ENCODE peak calls at places on chromosomes 7 and 10, in seven cellular contexts. One of them, this sample, is unnamed.

GRCh38 chr10:100828744-100829102 is 83.3 kb downstream of the PAX2 start:
- DNase-seq in natural killer cell: no peak
- DNase-seq in activated naive CD4-positive, alpha-beta T cell treated with anti-CD3 and anti-CD28 coated beads for 36 hours: peak
- DNase-seq in T-cell: peak
- DNase-seq in heart right ventricle: no peak
- DNase-seq in stimulated activated CD8-positive, alpha-beta memory T cell treated with anti-CD3 and anti-CD28 coated beads, Interleukin-4, amount 100 ng/mL, for 1 hour: no peak
- DNase-seq in amygdala: no peak
- DNase-seq in this sample: peak

GRCh38 chr10:99431190-99431549 is 746 bp upstream of the GOT1 start:
- DNase-seq in natural killer cell: peak
- DNase-seq in activated naive CD4-positive, alpha-beta T cell treated with anti-CD3 and anti-CD28 coated beads for 36 hours: peak
- DNase-seq in T-cell: no peak
- DNase-seq in heart right ventricle: peak
- DNase-seq in stimulated activated CD8-positive, alpha-beta memory T cell treated with anti-CD3 and anti-CD28 coated beads, Interleukin-4, amount 100 ng/mL, for 1 hour: no peak
- DNase-seq in amygdala: peak
- DNase-seq in this sample: peak

GRCh38 chr7:74141705-74142104 is 32.5 kb upstream of the EIF4H start:
- DNase-seq in natural killer cell: no peak
- DNase-seq in activated naive CD4-positive, alpha-beta T cell treated with anti-CD3 and anti-CD28 coated beads for 36 hours: peak
- DNase-seq in T-cell: no peak
- DNase-seq in heart right ventricle: no peak
- DNase-seq in stimulated activated CD8-positive, alpha-beta memory T cell treated with anti-CD3 and anti-CD28 coated beads, Interleukin-4, amount 100 ng/mL, for 1 hour: no peak
- DNase-seq in amygdala: no peak
- DNase-seq in this sample: no peak

GRCh38 chr10:73850863-73851461 is 23.4 kb downstream of the CAMK2G start:
- DNase-seq in natural killer cell: no peak
- DNase-seq in activated naive CD4-positive, alpha-beta T cell treated with anti-CD3 and anti-CD28 coated beads for 36 hours: no peak
- DNase-seq in T-cell: no peak
- DNase-seq in heart right ventricle: no peak
- DNase-seq in stimulated activated CD8-positive, alpha-beta memory T cell treated with anti-CD3 and anti-CD28 coated beads, Interleukin-4, amount 100 ng/mL, for 1 hour: no peak
- DNase-seq in amygdala: no peak
- DNase-seq in this sample: no peak

GRCh38 chr10:69360485-69361302 is 56.0 kb downstream of the TACR2 start:
- DNase-seq in natural killer cell: no peak
- DNase-seq in activated naive CD4-positive, alpha-beta T cell treated with anti-CD3 and anti-CD28 coated beads for 36 hours: no peak
- DNase-seq in T-cell: no peak
- DNase-seq in heart right ventricle: peak
- DNase-seq in stimulated activated CD8-positive, alpha-beta memory T cell treated with anti-CD3 and anti-CD28 coated beads, Interleukin-4, amount 100 ng/mL, for 1 hour: no peak
- DNase-seq in amygdala: no peak
- DNase-seq in this sample: no peak

GRCh38 chr7:95716357-95717122 is 55.8 kb upstream of the DYNC1I1 start:
- DNase-seq in natural killer cell: no peak
- DNase-seq in activated naive CD4-positive, alpha-beta T cell treated with anti-CD3 and anti-CD28 coated beads for 36 hours: no peak
- DNase-seq in T-cell: no peak
- DNase-seq in heart right ventricle: no peak
- DNase-seq in stimulated activated CD8-positive, alpha-beta memory T cell treated with anti-CD3 and anti-CD28 coated beads, Interleukin-4, amount 100 ng/mL, for 1 hour: no peak
- DNase-seq in amygdala: no peak
- DNase-seq in this sample: no peak

GRCh38 chr10:49115015-49115795 is at the start of gene VSTM4:
- DNase-seq in natural killer cell: no peak
- DNase-seq in activated naive CD4-positive, alpha-beta T cell treated with anti-CD3 and anti-CD28 coated beads for 36 hours: no peak
- DNase-seq in T-cell: no peak
- DNase-seq in heart right ventricle: peak
- DNase-seq in stimulated activated CD8-positive, alpha-beta memory T cell treated with anti-CD3 and anti-CD28 coated beads, Interleukin-4, amount 100 ng/mL, for 1 hour: no peak
- DNase-seq in amygdala: peak
- DNase-seq in this sample: peak

GRCh38 chr7:29955799-29956476 is 33.7 kb downstream of the SCRN1 start:
- DNase-seq in natural killer cell: no peak
- DNase-seq in activated naive CD4-positive, alpha-beta T cell treated with anti-CD3 and anti-CD28 coated beads for 36 hours: peak
- DNase-seq in T-cell: peak
- DNase-seq in heart right ventricle: no peak
- DNase-seq in stimulated activated CD8-positive, alpha-beta memory T cell treated with anti-CD3 and anti-CD28 coated beads, Interleukin-4, amount 100 ng/mL, for 1 hour: no peak
- DNase-seq in amygdala: no peak
- DNase-seq in this sample: peak

GRCh38 chr10:122986340-122986739 is 6.1 kb downstream of the PSTK start:
- DNase-seq in natural killer cell: no peak
- DNase-seq in activated naive CD4-positive, alpha-beta T cell treated with anti-CD3 and anti-CD28 coated beads for 36 hours: no peak
- DNase-seq in T-cell: no peak
- DNase-seq in heart right ventricle: no peak
- DNase-seq in stimulated activated CD8-positive, alpha-beta memory T cell treated with anti-CD3 and anti-CD28 coated beads, Interleukin-4, amount 100 ng/mL, for 1 hour: no peak
- DNase-seq in amygdala: no peak
- DNase-seq in this sample: no peak